ENCODE peak calls at places on chromosome 3, in eight cellular contexts. K is tibial nerve, O is astrocyte, H is AG04449, M is fibroblast of lung, U is fibroblast of pulmonary artery, R is heart left ventricle, A is endothelial cell of umbilical vein. E is an unnamed sample.

GRCh38 chr3:32391643-32392529 is at the start of gene CMTM7:
- DNase-seq in K (peak), O (peak), H (no peak), M (peak), U (peak), R (peak), A (peak), E (peak)

GRCh38 chr3:63343674-63344073 is 65.6 kb downstream of the SYNPR start:
- DNase-seq in K (peak), O (peak), H (peak), M (peak), U (peak), R (peak), A (peak), E (peak)

GRCh38 chr3:47491186-47491585 is 15.4 kb upstream of the SCAP start:
- DNase-seq in K (no peak), O (no peak), H (no peak), M (no peak), U (no peak), R (no peak), A (no peak), E (no peak)

GRCh38 chr3:113668015-113668414 is 28.4 kb downstream of the USF3 start:
- DNase-seq in K (no peak), O (peak), H (no peak), M (peak), U (peak), R (no peak), A (no peak), E (peak)

GRCh38 chr3:163952499-163952898 is 1125.8 kb downstream of the SI start:
- DNase-seq in K (no peak), O (no peak), H (no peak), M (no peak), U (no peak), R (no peak), A (no peak), E (no peak)

GRCh38 chr3:161452179-161452578 is 44.4 kb upstream of the OTOL1 start:
- DNase-seq in K (no peak), O (no peak), H (no peak), M (no peak), U (no peak), R (no peak), A (no peak), E (no peak)

GRCh38 chr3:61821823-61822251 is 260.5 kb downstream of the PTPRG start:
- DNase-seq in K (no peak), O (peak), H (peak), M (peak), U (peak), R (no peak), A (no peak), E (peak)

GRCh38 chr3:71416868-71417267 is 166.7 kb downstream of the FOXP1 start:
- DNase-seq in K (no peak), O (no peak), H (no peak), M (no peak), U (no peak), R (no peak), A (no peak), E (no peak)

GRCh38 chr3:54537506-54537905 is 390.4 kb downstream of the LRTM1 start:
- DNase-seq in K (no peak), O (no peak), H (no peak), M (no peak), U (no peak), R (no peak), A (no peak), E (no peak)

GRCh38 chr3:151327571-151328198 is 1.7 kb downstream of the P2RY13 start:
- DNase-seq in K (no peak), O (no peak), H (no peak), M (peak), U (peak), R (no peak), A (peak), E (peak)

GRCh38 chr3:123084738-123085237 is 18.0 kb downstream of the PDIA5 start:
- DNase-seq in K (no peak), O (no peak), H (no peak), M (no peak), U (no peak), R (no peak), A (no peak), E (no peak)

GRCh38 chr3:112350181-112350825 is 17.3 kb downstream of the CD200 start:
- DNase-seq in K (no peak), O (no peak), H (no peak), M (no peak), U (no peak), R (no peak), A (peak), E (no peak)

GRCh38 chr3:172538368-172539264 is 15.4 kb upstream of the TNFSF10 start:
- DNase-seq in K (no peak), O (no peak), H (no peak), M (no peak), U (peak), R (no peak), A (peak), E (no peak)

GRCh38 chr3:70737656-70738309 is 425.3 kb upstream of the MDFIC2 start:
- DNase-seq in K (no peak), O (no peak), H (no peak), M (no peak), U (no peak), R (no peak), A (peak), E (no peak)

GRCh38 chr3:65170357-65171090 is 482.7 kb upstream of the ADAMTS9 start:
- DNase-seq in K (peak), O (peak), H (no peak), M (peak), U (peak), R (peak), A (peak), E (peak)

GRCh38 chr3:191425322-191425734 is 35.6 kb upstream of the PYDC2 start:
- DNase-seq in K (no peak), O (no peak), H (no peak), M (no peak), U (peak), R (no peak), A (no peak), E (no peak)

GRCh38 chr3:179969525-179969924 is 67.2 kb downstream of the PEX5L start:
- DNase-seq in K (no peak), O (peak), H (no peak), M (peak), U (peak), R (no peak), A (no peak), E (peak)

GRCh38 chr3:188635258-188636038 is 481.5 kb downstream of the LPP start:
- DNase-seq in K (no peak), O (peak), H (no peak), M (peak), U (peak), R (no peak), A (no peak), E (peak)

GRCh38 chr3:113234688-113235260 is 23.4 kb downstream of the BOC start:
- DNase-seq in K (no peak), O (no peak), H (no peak), M (no peak), U (peak), R (no peak), A (no peak), E (peak)

GRCh38 chr3:29280675-29281264 is at the start of gene RBMS3:
- DNase-seq in K (peak), O (peak), H (peak), M (peak), U (peak), R (peak), A (peak), E (peak)

GRCh38 chr3:123421353-123422174 is 27.3 kb downstream of the ADCY5 start:
- DNase-seq in K (peak), O (peak), H (no peak), M (no peak), U (peak), R (no peak), A (no peak), E (peak)

GRCh38 chr3:114455432-114455831 is 161.6 kb downstream of the TIGIT start:
- DNase-seq in K (no peak), O (no peak), H (no peak), M (no peak), U (no peak), R (no peak), A (no peak), E (no peak)

GRCh38 chr3:14423197-14423743 is 20.9 kb downstream of the SLC6A6 start:
- DNase-seq in K (no peak), O (no peak), H (no peak), M (no peak), U (no peak), R (no peak), A (no peak), E (no peak)

GRCh38 chr3:194364652-194365434 is 4.7 kb downstream of the LRRC15 start:
- DNase-seq in K (no peak), O (peak), H (peak), M (peak), U (peak), R (peak), A (peak), E (peak)

GRCh38 chr3:192794216-192794615 is 66.9 kb upstream of the FGF12 start:
- DNase-seq in K (no peak), O (peak), H (no peak), M (no peak), U (no peak), R (no peak), A (no peak), E (no peak)

GRCh38 chr3:193795062-193795690 is 202.2 kb downstream of the OPA1 start:
- DNase-seq in K (no peak), O (peak), H (no peak), M (no peak), U (peak), R (no peak), A (no peak), E (no peak)

GRCh38 chr3:126406389-126407296 is 11.9 kb downstream of the CFAP100 start:
- DNase-seq in K (no peak), O (no peak), H (no peak), M (no peak), U (no peak), R (no peak), A (no peak), E (no peak)

GRCh38 chr3:129502641-129503386 is 25.6 kb upstream of the RHO start:
- DNase-seq in K (no peak), O (no peak), H (no peak), M (no peak), U (no peak), R (no peak), A (no peak), E (no peak)

GRCh38 chr3:133213942-133214341 is 175.8 kb downstream of the TMEM108 start:
- DNase-seq in K (no peak), O (no peak), H (no peak), M (no peak), U (no peak), R (peak), A (no peak), E (no peak)

GRCh38 chr3:191005790-191006189 is 143.3 kb upstream of the GMNC start:
- DNase-seq in K (no peak), O (peak), H (no peak), M (no peak), U (no peak), R (no peak), A (no peak), E (no peak)

GRCh38 chr3:170692720-170693119 is 106.8 kb upstream of the SLC7A14 start:
- DNase-seq in K (no peak), O (no peak), H (no peak), M (no peak), U (no peak), R (no peak), A (no peak), E (peak)

GRCh38 chr3:119290613-119291012 is 3.6 kb upstream of the ARHGAP31 start:
- DNase-seq in K (no peak), O (no peak), H (no peak), M (no peak), U (no peak), R (no peak), A (no peak), E (no peak)

GRCh38 chr3:197792019-197792647 is 1.1 kb downstream of the LRCH3 start:
- DNase-seq in K (no peak), O (no peak), H (no peak), M (peak), U (peak), R (no peak), A (peak), E (peak)

GRCh38 chr3:112686360-112686759 is 45.4 kb upstream of the CCDC80 start:
- DNase-seq in K (no peak), O (no peak), H (no peak), M (no peak), U (no peak), R (no peak), A (no peak), E (no peak)

GRCh38 chr3:123295171-123295900 is 93.6 kb downstream of the SEC22A start:
- DNase-seq in K (no peak), O (no peak), H (no peak), M (no peak), U (no peak), R (no peak), A (no peak), E (no peak)

GRCh38 chr3:99366663-99367429 is 271.5 kb upstream of the COL8A1 start:
- DNase-seq in K (no peak), O (no peak), H (no peak), M (no peak), U (no peak), R (no peak), A (peak), E (no peak)

DNA sequence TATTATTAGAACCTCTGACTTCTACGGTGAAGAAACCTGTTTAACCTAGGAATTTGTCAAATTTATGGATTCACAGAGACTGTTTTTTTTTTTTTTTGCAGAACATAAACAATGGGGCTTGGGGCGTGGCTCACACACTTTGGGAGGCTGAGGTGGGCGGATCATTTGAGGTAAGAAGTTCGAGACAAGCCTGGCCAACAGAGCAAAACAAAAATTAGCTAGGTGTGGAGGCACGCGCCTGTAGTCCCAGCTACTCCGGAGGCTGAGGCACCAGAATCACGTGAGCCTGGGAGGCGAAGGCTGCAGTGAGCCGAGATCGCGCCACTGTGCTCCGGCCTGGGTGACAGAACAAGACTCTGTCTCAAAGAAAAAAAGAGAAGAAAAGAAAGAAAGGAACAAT is 3.0 kb downstream of the ZBTB11 start:
- DNase-seq in K (no peak), O (no peak), H (no peak), M (no peak), U (no peak), R (no peak), A (no peak), E (no peak)
- H3K4me3 ChIP-seq in K (no peak), O (no peak), H (no peak), M (no peak), U (no peak), R (no peak), A (no peak), E (no peak)

DNA sequence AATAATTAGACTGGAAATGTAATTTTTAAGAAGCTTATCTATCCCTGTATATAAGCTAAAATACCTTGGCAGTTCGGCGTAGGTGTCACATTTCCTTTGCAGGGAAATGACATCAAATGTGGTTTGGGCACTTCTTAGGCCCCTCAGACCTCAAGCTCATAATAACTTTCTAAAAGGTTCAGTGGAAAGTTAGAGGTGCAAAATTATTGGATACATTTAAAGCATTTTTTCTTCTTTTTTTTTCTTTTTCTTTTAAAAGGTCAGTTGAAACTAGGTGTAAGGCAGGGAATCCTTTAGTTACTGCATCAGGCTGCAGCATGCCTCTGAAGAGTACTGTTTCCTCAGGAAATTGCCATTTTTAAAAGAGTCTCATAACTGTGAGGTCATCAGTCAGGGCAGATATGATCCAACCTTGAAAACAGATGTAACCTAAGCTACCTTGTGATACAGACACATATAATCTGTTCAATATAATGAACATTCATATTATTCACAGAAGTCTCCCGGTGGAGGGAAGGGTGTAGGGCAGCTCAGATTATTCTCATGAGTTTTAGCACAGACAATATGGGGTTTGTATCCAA is 4.8 kb downstream of the SACM1L start:
- DNase-seq in K (no peak), O (peak), H (no peak), M (no peak), U (no peak), R (no peak), A (no peak), E (no peak)
- H3K4me3 ChIP-seq in K (no peak), O (no peak), H (no peak), M (no peak), U (no peak), R (no peak), A (no peak), E (no peak)

GRCh38 chr3:12507871-12508281 is 23.6 kb downstream of the TSEN2 start:
- DNase-seq in K (no peak), O (peak), H (no peak), M (peak), U (peak), R (no peak), A (peak), E (peak)
- H3K4me3 ChIP-seq in K (no peak), O (peak), H (peak), M (peak), U (peak), R (no peak), A (no peak), E (peak)

DNA sequence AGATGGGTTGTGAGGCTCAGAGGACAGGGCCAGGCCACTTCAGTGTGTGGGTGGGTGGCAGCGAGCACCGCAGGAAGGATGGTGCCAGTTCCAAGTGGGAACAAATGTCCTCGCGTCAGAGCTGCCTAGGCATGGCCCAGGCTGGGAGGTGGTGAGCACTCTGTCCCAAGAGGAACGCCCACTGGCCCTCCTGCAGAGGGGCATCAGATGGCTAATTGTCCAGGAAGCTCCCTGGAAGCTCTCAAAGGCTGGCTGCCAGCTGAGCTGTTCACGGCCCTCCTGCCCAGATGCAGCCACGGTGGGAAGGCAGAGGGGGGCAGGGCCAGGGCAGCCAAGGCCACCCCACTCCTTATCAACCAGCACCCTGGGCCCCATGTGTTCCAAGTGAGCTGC is 55.2 kb downstream of the IQSEC1 start:
- DNase-seq in K (no peak), O (no peak), H (no peak), M (no peak), U (no peak), R (no peak), A (no peak), E (peak)
- H3K4me3 ChIP-seq in K (no peak), O (no peak), H (no peak), M (no peak), U (no peak), R (no peak), A (no peak), E (no peak)

DNA sequence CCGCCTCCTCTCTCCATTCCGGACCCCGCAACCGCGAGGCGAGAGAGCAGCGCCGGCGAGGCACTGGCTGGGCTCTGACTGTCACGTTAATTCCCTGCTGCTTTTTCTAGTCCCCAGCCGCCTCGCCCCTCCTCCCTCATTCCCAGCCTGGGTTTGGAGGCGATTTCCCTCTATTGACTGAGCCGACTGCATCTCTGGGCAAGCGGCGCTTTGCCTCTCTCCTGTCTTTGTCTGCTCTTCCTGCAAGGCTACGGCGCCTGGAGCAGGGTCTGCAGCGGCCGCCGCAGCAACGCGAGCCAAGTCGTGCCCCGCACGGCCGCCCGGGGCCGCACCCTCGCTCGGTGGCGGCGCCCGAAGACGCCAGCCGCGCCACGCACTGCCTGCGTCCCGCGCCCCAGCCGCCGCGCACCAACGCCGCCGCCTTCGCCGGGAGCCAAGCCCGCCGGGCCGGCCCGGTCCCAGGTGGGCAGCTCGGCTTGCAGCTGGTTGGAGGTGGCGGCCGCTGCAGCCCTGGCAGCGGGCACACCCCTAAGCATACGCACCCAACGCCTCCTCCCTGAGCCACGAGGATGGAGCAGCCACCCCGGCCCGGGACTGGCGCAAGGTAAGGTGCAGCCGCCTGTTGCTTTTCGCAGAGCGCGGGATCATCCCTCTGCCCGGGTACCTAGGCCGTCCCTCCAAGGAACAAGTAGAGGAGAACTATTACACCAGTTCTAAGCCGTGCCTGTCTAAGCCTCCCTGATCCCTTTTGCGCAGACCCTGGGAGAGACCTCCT is at the start of gene LRRC3B:
- DNase-seq in K (no peak), O (no peak), H (no peak), M (no peak), U (no peak), R (no peak), A (no peak), E (no peak)
- H3K4me3 ChIP-seq in K (no peak), O (peak), H (no peak), M (no peak), U (no peak), R (peak), A (no peak), E (no peak)

GRCh38 chr3:102484384-102484783 is 49.6 kb downstream of the ZPLD1 start:
- DNase-seq in K (no peak), O (no peak), H (no peak), M (no peak), U (no peak), R (no peak), A (no peak), E (no peak)
- H3K4me3 ChIP-seq in K (no peak), O (no peak), H (no peak), M (no peak), U (no peak), R (no peak), A (no peak), E (no peak)

E was measured in cardiac fibroblast.